ENCODE peak calls at places on chromosomes 5 and 9, in seven cellular contexts. O is astrocyte of the spinal cord; B is HEK293T; R is C1 segment of cervical spinal cord; L is GM04504; A is NCI-H460; W is stimulated activated CD4-positive, alpha-beta T cell treated with anti-CD3 and anti-CD28 coated beads, Interleukin-1b, Interleukin-23, amount 100 ng/mL, for 48 hours. P is an unnamed sample.

GRCh38 chr9:130927995-130928900 is 10.8 kb downstream of the FIBCD1 start:
- DNase-seq in O (peak; percentile 66), B (no peak), R (no peak), L (no peak), A (no peak), W (no peak), P (no peak)

GRCh38 chr5:26388946-26389345 is 649.4 kb downstream of the CDH9 start:
- DNase-seq in O (peak; percentile 84), B (no peak), R (no peak), L (no peak), A (no peak), W (no peak), P (no peak)

GRCh38 chr9:89318123-89319014 is at the start of gene SECISBP2:
- DNase-seq in O (peak; percentile 99), B (peak; percentile 82), R (peak; percentile 98), L (peak; percentile 95), A (peak; percentile 97), W (peak; percentile 95), P (peak; percentile 97)

GRCh38 chr5:78699565-78700143 is 51.1 kb upstream of the LHFPL2 start:
- DNase-seq in O (peak; percentile 92), B (no peak), R (no peak), L (peak; percentile 80), A (peak; percentile 43), W (no peak), P (peak; percentile 93)

GRCh38 chr9:3578786-3579185 is 53.0 kb upstream of the RFX3 start:
- DNase-seq in O (peak; percentile 72), B (no peak), R (no peak), L (peak; percentile 22), A (no peak), W (peak; percentile 14), P (no peak)

GRCh38 chr9:121604242-121604641 is 47.2 kb upstream of the DAB2IP start:
- DNase-seq in O (no peak), B (no peak), R (no peak), L (no peak), A (no peak), W (no peak), P (no peak)

GRCh38 chr5:68395844-68396523 is 180.4 kb downstream of the PIK3R1 start:
- DNase-seq in O (no peak), B (no peak), R (no peak), L (no peak), A (no peak), W (no peak), P (no peak)

GRCh38 chr5:136620016-136620419 is 254.7 kb upstream of the TRPC7 start:
- DNase-seq in O (no peak), B (no peak), R (no peak), L (no peak), A (no peak), W (no peak), P (peak; percentile 93)

GRCh38 chr5:147286296-147286695 is 51.5 kb downstream of the STK32A start:
- DNase-seq in O (no peak), B (no peak), R (no peak), L (no peak), A (no peak), W (no peak), P (no peak)

GRCh38 chr9:35725362-35725761 is 6.6 kb downstream of the TLN1 start:
- DNase-seq in O (no peak), B (no peak), R (no peak), L (no peak), A (no peak), W (no peak), P (no peak)

GRCh38 chr5:133565993-133566392 is 46.3 kb downstream of the FSTL4 start:
- DNase-seq in O (peak; percentile 11), B (peak; percentile 35), R (no peak), L (peak; percentile 3), A (peak; percentile 40), W (no peak), P (peak; percentile 7)

GRCh38 chr9:1231998-1232919 is 182.1 kb downstream of the DMRT2 start:
- DNase-seq in O (peak; percentile 55), B (no peak), R (no peak), L (peak; percentile 67), A (peak; percentile 8), W (no peak), P (no peak)

GRCh38 chr9:124213396-124213795 is 44.4 kb upstream of the NEK6 start:
- DNase-seq in O (no peak), B (no peak), R (no peak), L (no peak), A (no peak), W (no peak), P (no peak)

GRCh38 chr5:148425808-148426207 is 42.0 kb downstream of the FBXO38 start:
- DNase-seq in O (no peak), B (no peak), R (no peak), L (no peak), A (peak; percentile 15), W (no peak), P (no peak)

GRCh38 chr9:21527579-21527978 is 45.5 kb upstream of the IFNE start:
- DNase-seq in O (no peak), B (no peak), R (no peak), L (no peak), A (no peak), W (no peak), P (no peak)

GRCh38 chr9:16282216-16282615 is 588.3 kb downstream of the BNC2 start:
- DNase-seq in O (no peak), B (no peak), R (no peak), L (peak; percentile 55), A (no peak), W (no peak), P (no peak)

GRCh38 chr5:98111686-98112085 is 661.8 kb upstream of the RGMB start:
- DNase-seq in O (no peak), B (peak; percentile 10), R (no peak), L (no peak), A (no peak), W (no peak), P (no peak)

GRCh38 chr5:36403601-36404311 is 102.1 kb upstream of the RANBP3L start:
- DNase-seq in O (peak; percentile 87), B (no peak), R (peak; percentile 64), L (peak; percentile 88), A (no peak), W (no peak), P (no peak)

GRCh38 chr9:18947772-18948391 is 85.1 kb downstream of the SAXO1 start:
- DNase-seq in O (no peak), B (peak; percentile 52), R (no peak), L (no peak), A (no peak), W (no peak), P (no peak)

GRCh38 chr5:93593476-93594060 is 10.5 kb downstream of the NR2F1 start:
- DNase-seq in O (peak; percentile 33), B (no peak), R (no peak), L (no peak), A (no peak), W (no peak), P (no peak)

P was measured in SW 1271.